ENCODE peak calls at places on chromosome 3, in ten cellular contexts. One of them, this sample, is unnamed.

GRCh38 chr3:146544013-146544928 is at the start of gene PLSCR1:
- DNase-seq in nucleus accumbens: peak
- DNase-seq in fibroblast of the aortic adventitia: peak
- DNase-seq in NCI-H526: peak
- DNase-seq in glutamatergic neuron: peak
- DNase-seq in RPMI7951: peak
- DNase-seq in lung: peak
- DNase-seq in stimulated activated CD8-positive, alpha-beta memory T cell treated with anti-CD3 and anti-CD28 coated beads, Interleukin-7, amount 100 ng/mL, for 24 hours: peak
- DNase-seq in germinal center: peak
- DNase-seq in sigmoid colon: peak
- DNase-seq in this sample: peak

GRCh38 chr3:152309535-152310317 is 41.0 kb downstream of the MBNL1 start:
- DNase-seq in germinal center: no peak
- DNase-seq in lung: no peak
- DNase-seq in NCI-H526: no peak
- DNase-seq in fibroblast of the aortic adventitia: peak
- DNase-seq in sigmoid colon: no peak
- DNase-seq in nucleus accumbens: no peak
- DNase-seq in glutamatergic neuron: no peak
- DNase-seq in RPMI7951: peak
- DNase-seq in stimulated activated CD8-positive, alpha-beta memory T cell treated with anti-CD3 and anti-CD28 coated beads, Interleukin-7, amount 100 ng/mL, for 24 hours: no peak
- DNase-seq in this sample: peak

GRCh38 chr3:38533285-38533994 is 37.3 kb downstream of the EXOG start:
- DNase-seq in NCI-H526: no peak
- DNase-seq in germinal center: no peak
- DNase-seq in RPMI7951: no peak
- DNase-seq in stimulated activated CD8-positive, alpha-beta memory T cell treated with anti-CD3 and anti-CD28 coated beads, Interleukin-7, amount 100 ng/mL, for 24 hours: no peak
- DNase-seq in lung: no peak
- DNase-seq in sigmoid colon: no peak
- DNase-seq in fibroblast of the aortic adventitia: no peak
- DNase-seq in nucleus accumbens: no peak
- DNase-seq in glutamatergic neuron: no peak
- DNase-seq in this sample: no peak

GRCh38 chr3:15498461-15499214 is 22.9 kb downstream of the COLQ start:
- DNase-seq in glutamatergic neuron: peak
- DNase-seq in NCI-H526: no peak
- DNase-seq in fibroblast of the aortic adventitia: no peak
- DNase-seq in lung: no peak
- DNase-seq in stimulated activated CD8-positive, alpha-beta memory T cell treated with anti-CD3 and anti-CD28 coated beads, Interleukin-7, amount 100 ng/mL, for 24 hours: no peak
- DNase-seq in nucleus accumbens: no peak
- DNase-seq in germinal center: no peak
- DNase-seq in RPMI7951: no peak
- DNase-seq in sigmoid colon: no peak
- DNase-seq in this sample: no peak

GRCh38 chr3:178405456-178405970 is 130.7 kb upstream of the KCNMB2 start:
- DNase-seq in glutamatergic neuron: no peak
- DNase-seq in RPMI7951: peak
- DNase-seq in NCI-H526: no peak
- DNase-seq in sigmoid colon: no peak
- DNase-seq in germinal center: no peak
- DNase-seq in stimulated activated CD8-positive, alpha-beta memory T cell treated with anti-CD3 and anti-CD28 coated beads, Interleukin-7, amount 100 ng/mL, for 24 hours: no peak
- DNase-seq in lung: no peak
- DNase-seq in fibroblast of the aortic adventitia: peak
- DNase-seq in nucleus accumbens: no peak
- DNase-seq in this sample: no peak

GRCh38 chr3:14497321-14497720 is 42.8 kb downstream of the GRIP2 start:
- DNase-seq in fibroblast of the aortic adventitia: no peak
- DNase-seq in nucleus accumbens: no peak
- DNase-seq in NCI-H526: no peak
- DNase-seq in lung: no peak
- DNase-seq in sigmoid colon: no peak
- DNase-seq in RPMI7951: peak
- DNase-seq in glutamatergic neuron: peak
- DNase-seq in germinal center: no peak
- DNase-seq in stimulated activated CD8-positive, alpha-beta memory T cell treated with anti-CD3 and anti-CD28 coated beads, Interleukin-7, amount 100 ng/mL, for 24 hours: no peak
- DNase-seq in this sample: no peak

GRCh38 chr3:53156368-53156834 is 4.6 kb upstream of the PRKCD start:
- DNase-seq in germinal center: no peak
- DNase-seq in NCI-H526: no peak
- DNase-seq in lung: peak
- DNase-seq in fibroblast of the aortic adventitia: no peak
- DNase-seq in nucleus accumbens: no peak
- DNase-seq in sigmoid colon: no peak
- DNase-seq in glutamatergic neuron: no peak
- DNase-seq in stimulated activated CD8-positive, alpha-beta memory T cell treated with anti-CD3 and anti-CD28 coated beads, Interleukin-7, amount 100 ng/mL, for 24 hours: no peak
- DNase-seq in RPMI7951: no peak
- DNase-seq in this sample: no peak

GRCh38 chr3:18713576-18713951 is 288.4 kb upstream of the SATB1 start:
- DNase-seq in lung: no peak
- DNase-seq in nucleus accumbens: no peak
- DNase-seq in germinal center: no peak
- DNase-seq in RPMI7951: no peak
- DNase-seq in stimulated activated CD8-positive, alpha-beta memory T cell treated with anti-CD3 and anti-CD28 coated beads, Interleukin-7, amount 100 ng/mL, for 24 hours: no peak
- DNase-seq in sigmoid colon: no peak
- DNase-seq in NCI-H526: no peak
- DNase-seq in glutamatergic neuron: no peak
- DNase-seq in fibroblast of the aortic adventitia: no peak
- DNase-seq in this sample: no peak

GRCh38 chr3:154149286-154149685 is 28.1 kb downstream of the ARHGEF26 start:
- DNase-seq in sigmoid colon: no peak
- DNase-seq in lung: no peak
- DNase-seq in RPMI7951: no peak
- DNase-seq in nucleus accumbens: no peak
- DNase-seq in germinal center: no peak
- DNase-seq in NCI-H526: no peak
- DNase-seq in stimulated activated CD8-positive, alpha-beta memory T cell treated with anti-CD3 and anti-CD28 coated beads, Interleukin-7, amount 100 ng/mL, for 24 hours: no peak
- DNase-seq in glutamatergic neuron: no peak
- DNase-seq in fibroblast of the aortic adventitia: no peak
- DNase-seq in this sample: no peak

GRCh38 chr3:178255315-178255714 is 280.9 kb upstream of the KCNMB2 start:
- DNase-seq in sigmoid colon: no peak
- DNase-seq in glutamatergic neuron: no peak
- DNase-seq in nucleus accumbens: no peak
- DNase-seq in germinal center: no peak
- DNase-seq in stimulated activated CD8-positive, alpha-beta memory T cell treated with anti-CD3 and anti-CD28 coated beads, Interleukin-7, amount 100 ng/mL, for 24 hours: no peak
- DNase-seq in NCI-H526: no peak
- DNase-seq in lung: no peak
- DNase-seq in fibroblast of the aortic adventitia: peak
- DNase-seq in RPMI7951: peak
- DNase-seq in this sample: peak

GRCh38 chr3:115581347-115582135 is 41.8 kb upstream of the GAP43 start:
- DNase-seq in stimulated activated CD8-positive, alpha-beta memory T cell treated with anti-CD3 and anti-CD28 coated beads, Interleukin-7, amount 100 ng/mL, for 24 hours: no peak
- DNase-seq in nucleus accumbens: no peak
- DNase-seq in glutamatergic neuron: no peak
- DNase-seq in fibroblast of the aortic adventitia: peak
- DNase-seq in NCI-H526: no peak
- DNase-seq in germinal center: no peak
- DNase-seq in sigmoid colon: no peak
- DNase-seq in RPMI7951: peak
- DNase-seq in lung: no peak
- DNase-seq in this sample: peak

GRCh38 chr3:99601493-99601892 is 36.9 kb upstream of the COL8A1 start:
- DNase-seq in nucleus accumbens: no peak
- DNase-seq in germinal center: no peak
- DNase-seq in glutamatergic neuron: no peak
- DNase-seq in RPMI7951: no peak
- DNase-seq in sigmoid colon: no peak
- DNase-seq in NCI-H526: no peak
- DNase-seq in fibroblast of the aortic adventitia: no peak
- DNase-seq in stimulated activated CD8-positive, alpha-beta memory T cell treated with anti-CD3 and anti-CD28 coated beads, Interleukin-7, amount 100 ng/mL, for 24 hours: no peak
- DNase-seq in lung: no peak
- DNase-seq in this sample: no peak

GRCh38 chr3:128572644-128573105 is 77.9 kb downstream of the RPN1 start:
- DNase-seq in sigmoid colon: no peak
- DNase-seq in glutamatergic neuron: no peak
- DNase-seq in lung: no peak
- DNase-seq in RPMI7951: no peak
- DNase-seq in nucleus accumbens: no peak
- DNase-seq in NCI-H526: peak
- DNase-seq in stimulated activated CD8-positive, alpha-beta memory T cell treated with anti-CD3 and anti-CD28 coated beads, Interleukin-7, amount 100 ng/mL, for 24 hours: no peak
- DNase-seq in fibroblast of the aortic adventitia: no peak
- DNase-seq in germinal center: peak
- DNase-seq in this sample: no peak

GRCh38 chr3:37987751-37988179 is 2.8 kb upstream of the VILL start:
- DNase-seq in glutamatergic neuron: no peak
- DNase-seq in sigmoid colon: peak
- DNase-seq in germinal center: no peak
- DNase-seq in NCI-H526: no peak
- DNase-seq in nucleus accumbens: no peak
- DNase-seq in stimulated activated CD8-positive, alpha-beta memory T cell treated with anti-CD3 and anti-CD28 coated beads, Interleukin-7, amount 100 ng/mL, for 24 hours: no peak
- DNase-seq in RPMI7951: peak
- DNase-seq in fibroblast of the aortic adventitia: no peak
- DNase-seq in lung: no peak
- DNase-seq in this sample: peak

GRCh38 chr3:60055765-60056164 is 1005.9 kb upstream of the CFAP20DC start:
- DNase-seq in sigmoid colon: no peak
- DNase-seq in NCI-H526: no peak
- DNase-seq in fibroblast of the aortic adventitia: no peak
- DNase-seq in stimulated activated CD8-positive, alpha-beta memory T cell treated with anti-CD3 and anti-CD28 coated beads, Interleukin-7, amount 100 ng/mL, for 24 hours: no peak
- DNase-seq in germinal center: no peak
- DNase-seq in lung: no peak
- DNase-seq in glutamatergic neuron: no peak
- DNase-seq in RPMI7951: peak
- DNase-seq in nucleus accumbens: no peak
- DNase-seq in this sample: no peak

GRCh38 chr3:4738737-4739274 is 240.4 kb upstream of the BHLHE40 start:
- DNase-seq in germinal center: no peak
- DNase-seq in stimulated activated CD8-positive, alpha-beta memory T cell treated with anti-CD3 and anti-CD28 coated beads, Interleukin-7, amount 100 ng/mL, for 24 hours: no peak
- DNase-seq in glutamatergic neuron: no peak
- DNase-seq in NCI-H526: no peak
- DNase-seq in lung: no peak
- DNase-seq in nucleus accumbens: no peak
- DNase-seq in sigmoid colon: no peak
- DNase-seq in fibroblast of the aortic adventitia: no peak
- DNase-seq in RPMI7951: peak
- DNase-seq in this sample: no peak

GRCh38 chr3:127903596-127903995 is 11.4 kb upstream of the KBTBD12 start:
- DNase-seq in stimulated activated CD8-positive, alpha-beta memory T cell treated with anti-CD3 and anti-CD28 coated beads, Interleukin-7, amount 100 ng/mL, for 24 hours: no peak
- DNase-seq in RPMI7951: no peak
- DNase-seq in nucleus accumbens: no peak
- DNase-seq in NCI-H526: no peak
- DNase-seq in glutamatergic neuron: no peak
- DNase-seq in sigmoid colon: no peak
- DNase-seq in fibroblast of the aortic adventitia: no peak
- DNase-seq in lung: no peak
- DNase-seq in germinal center: no peak
- DNase-seq in this sample: no peak

GRCh38 chr3:135871311-135871710 is 94.2 kb upstream of the PPP2R3A start:
- DNase-seq in glutamatergic neuron: no peak
- DNase-seq in stimulated activated CD8-positive, alpha-beta memory T cell treated with anti-CD3 and anti-CD28 coated beads, Interleukin-7, amount 100 ng/mL, for 24 hours: no peak
- DNase-seq in nucleus accumbens: no peak
- DNase-seq in fibroblast of the aortic adventitia: peak
- DNase-seq in germinal center: no peak
- DNase-seq in sigmoid colon: no peak
- DNase-seq in lung: no peak
- DNase-seq in RPMI7951: no peak
- DNase-seq in NCI-H526: no peak
- DNase-seq in this sample: no peak

GRCh38 chr3:157175678-157176077 is 15.7 kb upstream of the CCNL1 start:
- DNase-seq in NCI-H526: peak
- DNase-seq in sigmoid colon: peak
- DNase-seq in nucleus accumbens: no peak
- DNase-seq in germinal center: peak
- DNase-seq in glutamatergic neuron: no peak
- DNase-seq in lung: no peak
- DNase-seq in stimulated activated CD8-positive, alpha-beta memory T cell treated with anti-CD3 and anti-CD28 coated beads, Interleukin-7, amount 100 ng/mL, for 24 hours: no peak
- DNase-seq in fibroblast of the aortic adventitia: peak
- DNase-seq in RPMI7951: peak
- DNase-seq in this sample: peak

GRCh38 chr3:37387462-37387861 is 213.1 kb upstream of the LRRFIP2 start:
- DNase-seq in fibroblast of the aortic adventitia: no peak
- DNase-seq in stimulated activated CD8-positive, alpha-beta memory T cell treated with anti-CD3 and anti-CD28 coated beads, Interleukin-7, amount 100 ng/mL, for 24 hours: no peak
- DNase-seq in nucleus accumbens: no peak
- DNase-seq in glutamatergic neuron: no peak
- DNase-seq in sigmoid colon: no peak
- DNase-seq in NCI-H526: no peak
- DNase-seq in germinal center: no peak
- DNase-seq in RPMI7951: no peak
- DNase-seq in lung: no peak
- DNase-seq in this sample: no peak

GRCh38 chr3:49377483-49377882 is 19.3 kb upstream of the GPX1 start:
- DNase-seq in nucleus accumbens: no peak
- DNase-seq in glutamatergic neuron: no peak
- DNase-seq in sigmoid colon: no peak
- DNase-seq in stimulated activated CD8-positive, alpha-beta memory T cell treated with anti-CD3 and anti-CD28 coated beads, Interleukin-7, amount 100 ng/mL, for 24 hours: peak
- DNase-seq in RPMI7951: peak
- DNase-seq in germinal center: no peak
- DNase-seq in NCI-H526: no peak
- DNase-seq in lung: no peak
- DNase-seq in fibroblast of the aortic adventitia: peak
- DNase-seq in this sample: peak

GRCh38 chr3:87478716-87479115 is 202.3 kb upstream of the POU1F1 start:
- DNase-seq in lung: no peak
- DNase-seq in germinal center: no peak
- DNase-seq in nucleus accumbens: no peak
- DNase-seq in glutamatergic neuron: no peak
- DNase-seq in sigmoid colon: no peak
- DNase-seq in fibroblast of the aortic adventitia: no peak
- DNase-seq in stimulated activated CD8-positive, alpha-beta memory T cell treated with anti-CD3 and anti-CD28 coated beads, Interleukin-7, amount 100 ng/mL, for 24 hours: no peak
- DNase-seq in RPMI7951: no peak
- DNase-seq in NCI-H526: no peak
- DNase-seq in this sample: no peak

GRCh38 chr3:71127052-71127451 is 456.5 kb downstream of the FOXP1 start:
- DNase-seq in lung: no peak
- DNase-seq in RPMI7951: no peak
- DNase-seq in NCI-H526: no peak
- DNase-seq in sigmoid colon: no peak
- DNase-seq in glutamatergic neuron: no peak
- DNase-seq in nucleus accumbens: no peak
- DNase-seq in fibroblast of the aortic adventitia: no peak
- DNase-seq in stimulated activated CD8-positive, alpha-beta memory T cell treated with anti-CD3 and anti-CD28 coated beads, Interleukin-7, amount 100 ng/mL, for 24 hours: no peak
- DNase-seq in germinal center: no peak
- DNase-seq in this sample: no peak

GRCh38 chr3:15148614-15149013 is 49.7 kb upstream of the RBSN start:
- DNase-seq in nucleus accumbens: no peak
- DNase-seq in sigmoid colon: no peak
- DNase-seq in lung: no peak
- DNase-seq in NCI-H526: peak
- DNase-seq in fibroblast of the aortic adventitia: peak
- DNase-seq in glutamatergic neuron: peak
- DNase-seq in germinal center: no peak
- DNase-seq in stimulated activated CD8-positive, alpha-beta memory T cell treated with anti-CD3 and anti-CD28 coated beads, Interleukin-7, amount 100 ng/mL, for 24 hours: no peak
- DNase-seq in RPMI7951: peak
- DNase-seq in this sample: peak

GRCh38 chr3:20462226-20462625 is 276.2 kb upstream of the SGO1 start:
- DNase-seq in glutamatergic neuron: no peak
- DNase-seq in NCI-H526: no peak
- DNase-seq in germinal center: no peak
- DNase-seq in sigmoid colon: no peak
- DNase-seq in RPMI7951: no peak
- DNase-seq in stimulated activated CD8-positive, alpha-beta memory T cell treated with anti-CD3 and anti-CD28 coated beads, Interleukin-7, amount 100 ng/mL, for 24 hours: no peak
- DNase-seq in lung: no peak
- DNase-seq in nucleus accumbens: no peak
- DNase-seq in fibroblast of the aortic adventitia: no peak
- DNase-seq in this sample: no peak

GRCh38 chr3:129596194-129597086 is 10.0 kb downstream of the PLXND1 start:
- DNase-seq in NCI-H526: no peak
- DNase-seq in sigmoid colon: peak
- DNase-seq in nucleus accumbens: peak
- DNase-seq in lung: peak
- DNase-seq in RPMI7951: peak
- DNase-seq in germinal center: no peak
- DNase-seq in stimulated activated CD8-positive, alpha-beta memory T cell treated with anti-CD3 and anti-CD28 coated beads, Interleukin-7, amount 100 ng/mL, for 24 hours: no peak
- DNase-seq in glutamatergic neuron: peak
- DNase-seq in fibroblast of the aortic adventitia: peak
- DNase-seq in this sample: peak

GRCh38 chr3:196169836-196170240 is 41.4 kb downstream of the ZDHHC19 start:
- DNase-seq in fibroblast of the aortic adventitia: no peak
- DNase-seq in stimulated activated CD8-positive, alpha-beta memory T cell treated with anti-CD3 and anti-CD28 coated beads, Interleukin-7, amount 100 ng/mL, for 24 hours: no peak
- DNase-seq in sigmoid colon: no peak
- DNase-seq in RPMI7951: no peak
- DNase-seq in lung: peak
- DNase-seq in germinal center: no peak
- DNase-seq in nucleus accumbens: no peak
- DNase-seq in NCI-H526: no peak
- DNase-seq in glutamatergic neuron: no peak
- DNase-seq in this sample: no peak

GRCh38 chr3:15204005-15204404 is 2.0 kb upstream of the CAPN7 start:
- DNase-seq in sigmoid colon: peak
- DNase-seq in germinal center: no peak
- DNase-seq in lung: no peak
- DNase-seq in glutamatergic neuron: no peak
- DNase-seq in nucleus accumbens: no peak
- DNase-seq in stimulated activated CD8-positive, alpha-beta memory T cell treated with anti-CD3 and anti-CD28 coated beads, Interleukin-7, amount 100 ng/mL, for 24 hours: no peak
- DNase-seq in fibroblast of the aortic adventitia: no peak
- DNase-seq in NCI-H526: no peak
- DNase-seq in RPMI7951: peak
- DNase-seq in this sample: peak

This sample was measured in choroid plexus epithelial cell.